ENCODE peak calls at places on chromosome 1, in five cellular contexts. R is K562, Q is H1, X is HCT116, Y is GM12878. V is an unnamed sample.

GRCh38 chr1:235553063-235553675 is 48.9 kb upstream of the B3GALNT2 start:
- DNase-seq in R (no peak), Q (no peak), X (no peak), Y (no peak), V (no peak)

GRCh38 chr1:95631695-95632094 is 397.7 kb downstream of the RWDD3 start:
- DNase-seq in R (no peak), Q (no peak), X (no peak), Y (no peak), V (no peak)

GRCh38 chr1:32636793-32637561 is 13.4 kb downstream of the ZBTB8OS start:
- DNase-seq in R (no peak), Q (no peak), X (no peak), Y (no peak), V (no peak)

GRCh38 chr1:205546541-205546940 is 42.1 kb downstream of the CDK18 start:
- DNase-seq in R (no peak), Q (peak), X (no peak), Y (no peak), V (no peak)

GRCh38 chr1:63127376-63127775 is 195.0 kb upstream of the FOXD3 start:
- DNase-seq in R (no peak), Q (no peak), X (no peak), Y (no peak), V (no peak)

GRCh38 chr1:21875621-21876063 is 61.5 kb downstream of the HSPG2 start:
- DNase-seq in R (no peak), Q (no peak), X (no peak), Y (no peak), V (no peak)

GRCh38 chr1:47883963-47884362 is 113.2 kb downstream of the TRABD2B start:
- DNase-seq in R (no peak), Q (no peak), X (no peak), Y (no peak), V (no peak)

GRCh38 chr1:81030441-81030840 is 770.3 kb upstream of the ADGRL2 start:
- DNase-seq in R (no peak), Q (no peak), X (no peak), Y (no peak), V (no peak)

GRCh38 chr1:85137660-85138059 is 63.2 kb downstream of the SYDE2 start:
- DNase-seq in R (no peak), Q (no peak), X (no peak), Y (no peak), V (no peak)

GRCh38 chr1:202805886-202806511 is 2.2 kb downstream of the KDM5B start:
- DNase-seq in R (peak), Q (no peak), X (no peak), Y (no peak), V (no peak)

GRCh38 chr1:202809597-202810159 is 1.1 kb upstream of the PCAT6 start:
- DNase-seq in R (peak), Q (no peak), X (no peak), Y (no peak), V (no peak)

GRCh38 chr1:202807926-202808757 is at the start of gene KDM5B:
- DNase-seq in R (peak), Q (peak), X (peak), Y (no peak), V (peak)

GRCh38 chr1:202807367-202807925 is 775 bp downstream of the KDM5B start:
- DNase-seq in R (peak), Q (peak), X (no peak), Y (no peak), V (peak)

DNA sequence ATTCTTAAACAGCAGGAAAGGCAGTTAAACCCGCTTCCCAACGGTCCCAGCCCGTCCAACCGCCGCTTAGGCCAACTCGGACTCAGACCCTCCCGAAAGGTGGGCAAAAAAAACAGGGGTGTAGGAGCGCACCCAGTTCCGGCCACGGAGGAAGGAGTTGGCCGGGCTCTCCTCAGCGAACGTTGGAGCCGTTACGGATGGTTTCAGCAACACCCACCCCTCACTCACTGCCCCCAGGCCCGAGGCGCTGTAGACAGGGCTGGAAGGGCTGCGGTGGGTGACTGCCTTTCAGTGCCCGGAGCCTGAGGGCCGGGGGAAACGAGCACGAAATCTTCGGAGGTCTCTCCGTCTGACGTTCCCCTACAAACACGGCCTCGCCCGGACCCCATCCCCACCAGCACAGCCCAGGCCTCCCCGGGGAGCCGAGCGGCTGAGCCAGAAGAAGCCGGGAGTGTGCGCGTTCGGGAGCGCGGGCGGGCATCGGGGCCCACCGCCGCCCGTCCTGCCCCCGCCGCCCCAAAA is 1.3 kb downstream of the KDM5B start:
- DNase-seq in R (peak), Q (peak), X (no peak), Y (no peak), V (no peak)
- TF ChIP-seq JUND in R (no peak), Q (no peak), X (no peak), Y (no peak), V (no peak)

GRCh38 chr1:91730781-91731732 is 154.9 kb downstream of the TGFBR3 start:
- DNase-seq in R (peak), Q (no peak), X (no peak), Y (no peak), V (no peak)
- TF ChIP-seq JUND in R (peak), Q (no peak), X (no peak), Y (no peak), V (no peak)

GRCh38 chr1:212477014-212477679 is 44.4 kb downstream of the NENF start:
- DNase-seq in R (peak), Q (peak), X (peak), Y (peak), V (peak)
- TF ChIP-seq JUND in R (peak), Q (no peak), X (no peak), Y (no peak), V (no peak)

DNA sequence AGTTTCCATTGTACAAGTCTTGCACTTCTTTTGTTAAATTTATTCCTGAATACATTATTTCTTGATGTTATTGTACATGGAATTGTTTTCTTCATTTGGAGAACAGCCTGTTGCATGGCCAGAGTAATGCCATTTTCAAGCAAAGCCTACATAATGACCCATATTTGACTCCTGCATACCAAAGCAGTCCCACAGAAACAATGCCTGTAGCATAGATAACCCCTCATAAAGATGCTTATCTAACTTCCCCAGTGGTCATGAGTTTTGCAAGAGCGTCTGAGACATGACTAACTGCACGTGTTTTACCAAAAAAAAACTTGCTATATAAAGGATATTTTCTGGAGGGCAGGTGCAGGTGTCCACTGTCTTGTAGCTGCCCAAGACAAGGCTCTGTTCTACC is 30.3 kb upstream of the RLF start:
- DNase-seq in R (peak), Q (no peak), X (no peak), Y (no peak), V (peak)
- TF ChIP-seq JUND in R (peak), Q (no peak), X (no peak), Y (no peak), V (no peak)

V was measured in T47D.